ENCODE peak calls at places on chromosomes 7 and 10, in five cellular contexts. M is stimulated activated CD4-positive, alpha-beta T cell treated with anti-CD3 and anti-CD28 coated beads, Interleukin-4, amount 100 ng/mL, for 24 hours; B is mammary epithelial cell; F is LoVo; Y is NCI-H1048. R is an unnamed sample.

GRCh38 chr7:102832694-102833093 is 80.1 kb upstream of the LRRC17 start:
- DNase-seq in M (no peak), B (no peak), F (no peak), Y (no peak), R (no peak)

GRCh38 chr10:58806970-58807630 is 294.4 kb downstream of the BICC1 start:
- DNase-seq in M (no peak), B (peak; percentile 77), F (no peak), Y (no peak), R (no peak)

GRCh38 chr7:119711104-119711503 is 561.9 kb upstream of the KCND2 start:
- DNase-seq in M (no peak), B (no peak), F (no peak), Y (no peak), R (no peak)

GRCh38 chr10:21529236-21529910 is 3.9 kb upstream of the SKIDA1 start:
- DNase-seq in M (no peak), B (no peak), F (no peak), Y (no peak), R (no peak)

GRCh38 chr10:85900060-85900459 is 466.5 kb downstream of the GRID1 start:
- DNase-seq in M (no peak), B (no peak), F (no peak), Y (no peak), R (no peak)

GRCh38 chr7:133698127-133698526 is 429.0 kb upstream of the LRGUK start:
- DNase-seq in M (no peak), B (no peak), F (no peak), Y (no peak), R (no peak)

GRCh38 chr7:114957434-114957833 is 35.5 kb downstream of the MDFIC start:
- DNase-seq in M (no peak), B (no peak), F (no peak), Y (no peak), R (no peak)

GRCh38 chr10:48957361-48957760 is 17.7 kb upstream of the LRRC18 start:
- DNase-seq in M (no peak), B (no peak), F (no peak), Y (no peak), R (no peak)

GRCh38 chr10:99421233-99421739 is 9.1 kb downstream of the GOT1 start:
- DNase-seq in M (no peak), B (no peak), F (no peak), Y (no peak), R (no peak)

GRCh38 chr10:121696854-121697253 is 98.6 kb upstream of the FGFR2 start:
- DNase-seq in M (peak; percentile 10), B (no peak), F (no peak), Y (no peak), R (peak; percentile 81)

GRCh38 chr7:150856303-150857275 is 4.3 kb downstream of the AOC1 start:
- DNase-seq in M (no peak), B (no peak), F (no peak), Y (no peak), R (no peak)

GRCh38 chr7:13981070-13981469 is 8.4 kb downstream of the ETV1 start:
- DNase-seq in M (no peak), B (peak; percentile 94), F (peak; percentile 88), Y (no peak), R (peak; percentile 89)

GRCh38 chr10:36450385-36450784 is 675.0 kb upstream of the ANKRD30A start:
- DNase-seq in M (no peak), B (peak; percentile 19), F (no peak), Y (no peak), R (no peak)

GRCh38 chr10:3400368-3400767 is 227.8 kb upstream of the PITRM1 start:
- DNase-seq in M (no peak), B (no peak), F (no peak), Y (no peak), R (no peak)

GRCh38 chr7:1712907-1713501 is 42.9 kb downstream of the ELFN1 start:
- DNase-seq in M (no peak), B (no peak), F (no peak), Y (no peak), R (no peak)

GRCh38 chr10:23067939-23068775 is 27.2 kb upstream of the MSRB2 start:
- DNase-seq in M (peak; percentile 70), B (peak; percentile 51), F (peak; percentile 71), Y (peak; percentile 41), R (peak; percentile 88)

GRCh38 chr7:102287465-102288146 is 938 bp downstream of the SH2B2 start:
- DNase-seq in M (no peak), B (peak; percentile 11), F (peak; percentile 26), Y (no peak), R (peak; percentile 59)

GRCh38 chr7:36047254-36047653 is 105.8 kb upstream of the EEPD1 start:
- DNase-seq in M (no peak), B (no peak), F (no peak), Y (no peak), R (peak; percentile 42)

GRCh38 chr7:1663857-1664651 is 6.0 kb upstream of the ELFN1 start:
- DNase-seq in M (no peak), B (no peak), F (no peak), Y (no peak), R (peak; percentile 52)

GRCh38 chr10:78248651-78249464 is 215.2 kb downstream of the RPS24 start:
- DNase-seq in M (no peak), B (peak; percentile 6), F (no peak), Y (no peak), R (no peak)

GRCh38 chr10:71213127-71213616 is 802 bp downstream of the UNC5B start:
- DNase-seq in M (peak; percentile 16), B (peak; percentile 87), F (peak; percentile 64), Y (peak; percentile 39), R (peak; percentile 86)

GRCh38 chr10:73779539-73780197 is 2.2 kb upstream of the CHCHD1 start:
- DNase-seq in M (no peak), B (no peak), F (no peak), Y (no peak), R (no peak)

GRCh38 chr7:23471090-23471859 is 984 bp upstream of the IGF2BP3 start:
- DNase-seq in M (no peak), B (peak; percentile 46), F (peak; percentile 86), Y (no peak), R (peak; percentile 97)

GRCh38 chr10:15320118-15320517 is 51.0 kb downstream of the FAM171A1 start:
- DNase-seq in M (no peak), B (no peak), F (no peak), Y (no peak), R (no peak)

GRCh38 chr10:2508971-2509605 is 558.3 kb upstream of the PFKP start:
- DNase-seq in M (no peak), B (peak; percentile 16), F (no peak), Y (no peak), R (no peak)

GRCh38 chr7:6093375-6093774 is 62.2 kb downstream of the ANKRD61 start:
- DNase-seq in M (no peak), B (no peak), F (no peak), Y (no peak), R (no peak)

GRCh38 chr7:44284216-44284615 is 41.2 kb downstream of the CAMK2B start:
- DNase-seq in M (no peak), B (no peak), F (no peak), Y (no peak), R (no peak)

GRCh38 chr10:89120931-89121907 is 85.9 kb downstream of the CH25H start:
- DNase-seq in M (no peak), B (no peak), F (no peak), Y (no peak), R (no peak)

GRCh38 chr7:66894463-66895080 is 26.5 kb upstream of the TMEM248 start:
- DNase-seq in M (no peak), B (peak; percentile 14), F (no peak), Y (no peak), R (peak; percentile 77)

GRCh38 chr10:71829171-71829570 is 21.9 kb downstream of the PSAP start:
- DNase-seq in M (no peak), B (no peak), F (no peak), Y (no peak), R (no peak)

GRCh38 chr10:76119515-76119914 is 688.1 kb downstream of the LRMDA start:
- DNase-seq in M (no peak), B (peak; percentile 39), F (no peak), Y (no peak), R (no peak)

R was measured in mesendoderm.